ENCODE peak calls at places on chromosomes 11 and 22, in four cellular contexts. A is stimulated activated CD8-positive, alpha-beta memory T cell treated with anti-CD3 and anti-CD28 coated beads, Interleukin-4, amount 100 ng/mL, for 4 hours; M is GM06990; T is T-helper 2 cell. K is an unnamed sample.

GRCh38 chr11:44767421-44767820 is 40.7 kb downstream of the TSPAN18 start:
- DNase-seq in A (no peak), M (no peak), T (no peak), K (no peak)

GRCh38 chr11:116835791-116836647 is 1.4 kb downstream of the APOA1 start:
- DNase-seq in A (peak; percentile 35), M (peak; percentile 97), T (peak; percentile 38), K (no peak)

GRCh38 chr22:38098410-38099249 is 11.9 kb downstream of the BAIAP2L2 start:
- DNase-seq in A (no peak), M (no peak), T (no peak), K (no peak)

GRCh38 chr22:36224245-36224644 is 15.1 kb downstream of the APOL2 start:
- DNase-seq in A (no peak), M (no peak), T (no peak), K (no peak)

GRCh38 chr11:73978576-73979086 is 4.0 kb downstream of the UCP2 start:
- DNase-seq in A (no peak), M (no peak), T (no peak), K (no peak)

GRCh38 chr22:30444632-30445437 is 19.3 kb downstream of the MTFP1 start:
- DNase-seq in A (no peak), M (peak; percentile 52), T (no peak), K (no peak)

GRCh38 chr11:13261600-13262061 is 16.0 kb upstream of the BMAL1 start:
- DNase-seq in A (no peak), M (no peak), T (no peak), K (no peak)

GRCh38 chr11:84261707-84262106 is 975.5 kb upstream of the CCDC90B start:
- DNase-seq in A (no peak), M (no peak), T (no peak), K (no peak)

GRCh38 chr11:32586576-32587190 is 3.1 kb downstream of the EIF3M start:
- DNase-seq in A (no peak), M (no peak), T (no peak), K (no peak)

GRCh38 chr11:62791501-62792192 is at the start of gene TMEM223:
- DNase-seq in A (peak; percentile 80), M (peak; percentile 86), T (peak; percentile 77), K (peak; percentile 24)

GRCh38 chr22:35746946-35747703 is 29.5 kb downstream of the APOL5 start:
- DNase-seq in A (no peak), M (no peak), T (no peak), K (no peak)

GRCh38 chr11:5241461-5241860 is 7.2 kb upstream of the HBD start:
- DNase-seq in A (no peak), M (no peak), T (no peak), K (no peak)

GRCh38 chr11:72710278-72710677 is 36.1 kb upstream of the PDE2A start:
- DNase-seq in A (no peak), M (no peak), T (no peak), K (no peak)

GRCh38 chr22:36208934-36209333 is 7.3 kb upstream of the APOL4 start:
- DNase-seq in A (no peak), M (no peak), T (no peak), K (no peak)

GRCh38 chr22:24440270-24440717 is 12.9 kb downstream of the ADORA2A start:
- DNase-seq in A (no peak), M (no peak), T (no peak), K (no peak)

GRCh38 chr11:26764315-26764714 is 42.5 kb upstream of the SLC5A12 start:
- DNase-seq in A (no peak), M (no peak), T (no peak), K (no peak)

GRCh38 chr11:119107538-119108150 is 500 bp downstream of the C2CD2L start:
- DNase-seq in A (no peak), M (no peak), T (no peak), K (no peak)

GRCh38 chr11:18581825-18582224 is 6.7 kb downstream of the UEVLD start:
- DNase-seq in A (no peak), M (no peak), T (no peak), K (no peak)

GRCh38 chr11:107591446-107592236 is 694 bp downstream of the ELMOD1 start:
- DNase-seq in A (no peak), M (peak; percentile 16), T (no peak), K (no peak)

GRCh38 chr11:36420025-36420424 is 90.0 kb downstream of the TRAF6 start:
- DNase-seq in A (no peak), M (no peak), T (no peak), K (no peak)

GRCh38 chr22:28123989-28124766 is 205.1 kb upstream of the PITPNB start:
- DNase-seq in A (no peak), M (no peak), T (no peak), K (no peak)

GRCh38 chr11:46380340-46381045 is 976 bp upstream of the MDK start:
- DNase-seq in A (peak; percentile 33), M (peak; percentile 43), T (no peak), K (no peak)

GRCh38 chr11:21289686-21290085 is 620.3 kb downstream of the NELL1 start:
- DNase-seq in A (no peak), M (no peak), T (no peak), K (no peak)

GRCh38 chr11:123111465-123111864 is 49.5 kb upstream of the HSPA8 start:
- DNase-seq in A (no peak), M (peak; percentile 9), T (no peak), K (no peak)

GRCh38 chr11:9120659-9121350 is 29.4 kb upstream of the SCUBE2 start:
- DNase-seq in A (no peak), M (no peak), T (no peak), K (no peak)

GRCh38 chr11:101915811-101916291 is 471 bp downstream of the ANGPTL5 start:
- DNase-seq in A (no peak), M (peak; percentile 19), T (no peak), K (no peak)

GRCh38 chr11:26976389-26976788 is 17.5 kb upstream of the FIBIN start:
- DNase-seq in A (no peak), M (no peak), T (no peak), K (no peak)

GRCh38 chr11:113119074-113119473 is 157.9 kb downstream of the NCAM1 start:
- DNase-seq in A (no peak), M (no peak), T (no peak), K (no peak)

GRCh38 chr22:50009765-50010675 is 2.5 kb downstream of the IL17REL start:
- DNase-seq in A (no peak), M (no peak), T (no peak), K (no peak)

GRCh38 chr11:121591405-121592033 is 138.8 kb upstream of the SORL1-AS1 start:
- DNase-seq in A (peak; percentile 43), M (no peak), T (no peak), K (no peak)

GRCh38 chr22:35643991-35644390 is 4.3 kb upstream of the APOL6 start:
- DNase-seq in A (no peak), M (no peak), T (no peak), K (no peak)

GRCh38 chr22:37095113-37095512 is 14.4 kb downstream of the TMPRSS6 start:
- DNase-seq in A (peak; percentile 35), M (no peak), T (no peak), K (no peak)